ENCODE peak calls at places on chromosomes 3 and 15, in six cellular contexts. H, G, W, Z, O and L are unnamed samples.

GRCh38 chr15:78673917-78674444 is 33.0 kb upstream of the CHRNB4 start:
- DNase-seq in G (no peak), W (no peak), Z (no peak), O (no peak), H (no peak), L (no peak)

GRCh38 chr15:76201536-76202255 is 109.6 kb downstream of the ETFA start:
- DNase-seq in H (no peak), O (no peak), W (no peak), Z (no peak), G (no peak), L (peak)

GRCh38 chr3:36891651-36892268 is 53.1 kb downstream of the TRANK1 start:
- DNase-seq in W (peak), O (no peak), G (no peak), Z (no peak), H (no peak), L (no peak)

GRCh38 chr3:151578495-151578894 is 117.6 kb upstream of the IGSF10 start:
- DNase-seq in H (no peak), W (no peak), Z (no peak), G (no peak), O (no peak), L (no peak)

GRCh38 chr3:25045291-25045690 is 382.8 kb upstream of the RARB start:
- DNase-seq in G (no peak), O (no peak), H (no peak), W (no peak), Z (no peak), L (no peak)

GRCh38 chr3:107221856-107222255 is 155.4 kb upstream of the CCDC54 start:
- DNase-seq in W (no peak), Z (no peak), G (no peak), O (no peak), H (no peak), L (no peak)

GRCh38 chr15:90086868-90087268 is 15.4 kb downstream of the IDH2 start:
- DNase-seq in H (peak), W (no peak), O (no peak), Z (no peak), G (peak), L (no peak)

GRCh38 chr3:52798978-52799476 is 4.4 kb downstream of the ITIH3 start:
- DNase-seq in Z (no peak), G (peak), W (peak), H (no peak), O (no peak), L (no peak)

GRCh38 chr3:169505577-169506155 is 157.8 kb downstream of the MECOM start:
- DNase-seq in O (no peak), W (no peak), G (no peak), H (no peak), Z (no peak), L (no peak)

GRCh38 chr3:4350789-4351163 is 47.6 kb downstream of the SETMAR start:
- DNase-seq in O (peak), G (peak), Z (peak), W (no peak), H (peak), L (peak)

GRCh38 chr15:69976366-69976994 is 121.2 kb downstream of the TLE3 start:
- DNase-seq in G (peak), W (peak), H (peak), O (peak), Z (no peak), L (no peak)

GRCh38 chr15:78242128-78242527 is 7.8 kb upstream of the ACSBG1 start:
- DNase-seq in W (no peak), G (peak), O (no peak), Z (no peak), H (no peak), L (peak)

GRCh38 chr3:23650371-23651140 is 155.2 kb upstream of the UBE2E1 start:
- DNase-seq in G (no peak), O (no peak), H (no peak), Z (no peak), W (no peak), L (no peak)